ENCODE peak calls at places on chromosomes 16 and 17, in six cellular contexts. E is AG04449; C is HS-5; T is activated CD4-positive, alpha-beta T cell treated with anti-CD3 and anti-CD28 coated beads for 1 hour; R is head of caudate nucleus; N is adrenal gland. W is an unnamed sample.

GRCh38 chr17:80248894-80249710 is 11.6 kb upstream of the RNF213 start:
- DNase-seq in T (no peak), C (no peak), N (no peak), E (no peak), R (no peak), W (no peak)

GRCh38 chr16:12971216-12971615 is 69.8 kb downstream of the SHISA9 start:
- DNase-seq in C (peak; percentile 38), E (no peak), T (no peak), R (peak; percentile 86), N (peak; percentile 31), W (peak; percentile 82)

GRCh38 chr17:57294629-57295501 is 38.5 kb downstream of the MSI2 start:
- DNase-seq in R (no peak), E (no peak), N (peak; percentile 74), T (peak; percentile 39), C (no peak), W (no peak)

GRCh38 chr16:89395150-89396142 is 94.9 kb downstream of the ANKRD11 start:
- DNase-seq in T (no peak), E (peak; percentile 90), R (peak; percentile 64), N (peak; percentile 98), C (peak; percentile 72), W (peak; percentile 95)

GRCh38 chr17:14228903-14229302 is 7.8 kb downstream of the CDRT15 start:
- DNase-seq in C (no peak), E (peak; percentile 40), N (no peak), T (no peak), R (no peak), W (no peak)

GRCh38 chr16:68227183-68227793 is 8.6 kb downstream of the ESRP2 start:
- DNase-seq in C (no peak), T (no peak), N (no peak), E (no peak), R (no peak), W (no peak)

GRCh38 chr17:80529104-80529903 is 15.3 kb upstream of the RPTOR start:
- DNase-seq in N (no peak), E (no peak), T (no peak), C (no peak), R (peak; percentile 4), W (no peak)

GRCh38 chr16:48206594-48207242 is 37.4 kb upstream of the LONP2 start:
- DNase-seq in E (no peak), T (no peak), R (no peak), C (no peak), N (no peak), W (no peak)

GRCh38 chr17:1939979-1940809 is 84.9 kb downstream of the RTN4RL1 start:
- DNase-seq in C (no peak), E (no peak), T (no peak), N (no peak), R (no peak), W (no peak)

GRCh38 chr17:16215965-16216316 is 607 bp upstream of the NCOR1 start:
- DNase-seq in R (no peak), N (no peak), C (no peak), E (no peak), T (no peak), W (no peak)

GRCh38 chr16:17173134-17173729 is 297.5 kb downstream of the XYLT1 start:
- DNase-seq in C (peak; percentile 67), N (peak; percentile 58), T (no peak), E (peak; percentile 80), R (no peak), W (no peak)

GRCh38 chr17:83050651-83051422 is 28.6 kb upstream of the METRNL start:
- DNase-seq in C (no peak), T (no peak), E (no peak), N (no peak), R (no peak), W (no peak)

GRCh38 chr17:55086635-55087058 is 118.1 kb downstream of the STXBP4 start:
- DNase-seq in C (peak; percentile 46), N (no peak), T (no peak), R (no peak), E (peak; percentile 56), W (peak; percentile 49)

GRCh38 chr17:29039764-29040598 is 3.0 kb upstream of the PIPOX start:
- DNase-seq in C (peak; percentile 76), E (peak; percentile 77), N (no peak), T (no peak), R (no peak), W (peak; percentile 25)

GRCh38 chr16:54934536-54935410 is 4.1 kb downstream of the IRX5 start:
- DNase-seq in T (no peak), C (no peak), N (no peak), R (no peak), E (no peak), W (no peak)

GRCh38 chr17:36608794-36609497 is 7.6 kb downstream of the MRM1 start:
- DNase-seq in T (no peak), N (peak; percentile 74), C (no peak), E (no peak), R (peak; percentile 69), W (no peak)

GRCh38 chr17:30363715-30364202 is 15.0 kb upstream of the CPD start:
- DNase-seq in N (no peak), E (no peak), C (no peak), T (peak; percentile 55), R (peak; percentile 63), W (peak; percentile 100)

GRCh38 chr17:10155334-10156081 is 42.9 kb downstream of the GAS7 start:
- DNase-seq in E (no peak), T (no peak), R (no peak), C (no peak), N (no peak), W (no peak)

GRCh38 chr16:30813821-30814189 is 26.8 kb upstream of the ZNF629 start:
- DNase-seq in C (no peak), R (no peak), T (no peak), N (no peak), E (no peak), W (no peak)

GRCh38 chr17:79223953-79224352 is 149.3 kb downstream of the ENGASE start:
- DNase-seq in E (no peak), C (no peak), T (no peak), N (no peak), R (no peak), W (no peak)

GRCh38 chr16:88922114-88922825 is 54.7 kb downstream of the CBFA2T3 start:
- DNase-seq in E (no peak), N (peak; percentile 93), T (no peak), R (no peak), C (no peak), W (no peak)

GRCh38 chr17:69581061-69581955 is 166.8 kb downstream of the MAP2K6 start:
- DNase-seq in E (no peak), C (no peak), N (no peak), R (no peak), T (no peak), W (no peak)

GRCh38 chr17:9905902-9906301 is 831 bp upstream of the RCVRN start:
- DNase-seq in N (peak; percentile 38), E (no peak), C (no peak), R (peak; percentile 55), T (no peak), W (no peak)

GRCh38 chr17:78802008-78802407 is 19.9 kb upstream of the CYTH1 start:
- DNase-seq in C (no peak), N (no peak), T (no peak), E (no peak), R (no peak), W (no peak)

GRCh38 chr16:30896203-30896889 is at the start of gene CTF1:
- DNase-seq in T (no peak), C (peak; percentile 80), N (peak; percentile 71), E (peak; percentile 75), R (peak; percentile 56), W (no peak)

GRCh38 chr16:86459266-86459665 is 51.1 kb upstream of the FOXF1 start:
- DNase-seq in C (no peak), T (no peak), N (no peak), R (no peak), E (no peak), W (no peak)

GRCh38 chr16:8920676-8921625 is 38.8 kb downstream of the LITAFD start:
- DNase-seq in E (no peak), N (no peak), R (no peak), C (no peak), T (no peak), W (no peak)

GRCh38 chr16:19696961-19697360 is 21.1 kb downstream of the KNOP1 start:
- DNase-seq in T (no peak), R (peak; percentile 21), E (no peak), C (no peak), N (no peak), W (no peak)

GRCh38 chr16:86343111-86343642 is 167.2 kb upstream of the FOXF1 start:
- DNase-seq in R (no peak), E (no peak), N (peak; percentile 28), T (no peak), C (no peak), W (no peak)

GRCh38 chr17:79920751-79921410 is 81.6 kb upstream of the CBX4 start:
- DNase-seq in T (no peak), E (no peak), N (no peak), R (no peak), C (no peak), W (no peak)

GRCh38 chr17:51445934-51446333 is 185.6 kb downstream of the UTP18 start:
- DNase-seq in R (no peak), E (no peak), N (no peak), T (no peak), C (no peak), W (no peak)

GRCh38 chr16:14418795-14419225 is 211.2 kb downstream of the PARN start:
- DNase-seq in C (no peak), R (no peak), E (no peak), T (no peak), N (no peak), W (no peak)

GRCh38 chr17:32127156-32127897 is 15.0 kb upstream of the RHOT1 start:
- DNase-seq in E (no peak), C (peak; percentile 37), T (peak; percentile 88), R (peak; percentile 87), N (peak; percentile 87), W (no peak)

GRCh38 chr16:51287231-51287630 is 136.2 kb upstream of the SALL1 start:
- DNase-seq in N (no peak), C (no peak), T (no peak), R (no peak), E (no peak), W (no peak)

GRCh38 chr17:34009946-34010345 is 245.1 kb upstream of the CCL2 start:
- DNase-seq in E (no peak), T (no peak), R (no peak), N (no peak), C (no peak), W (no peak)

GRCh38 chr16:64445245-64445644 is 676.6 kb downstream of the CDH11 start:
- DNase-seq in R (no peak), N (no peak), E (no peak), C (no peak), T (no peak), W (no peak)

GRCh38 chr16:31216552-31217530 is at the start of gene PYDC1:
- DNase-seq in E (no peak), R (peak; percentile 6), T (no peak), N (no peak), C (no peak), W (no peak)

GRCh38 chr16:89577055-89577759 is 1.6 kb downstream of the CPNE7 start:
- DNase-seq in C (no peak), N (no peak), E (no peak), R (no peak), T (no peak), W (no peak)

GRCh38 chr17:6394055-6394454 is 40.9 kb downstream of the AIPL1 start:
- DNase-seq in T (no peak), C (no peak), R (no peak), N (no peak), E (no peak), W (no peak)

W was measured in epithelial cell of proximal tubule.